ENCODE peak calls at places on chromosome 4, in six cellular contexts. Z is stimulated activated CD4-positive, alpha-beta T cell treated with anti-CD3 and anti-CD28 coated beads, Interleukin-1b, Interleukin-23, amount 100 ng/mL, for 24 hours; W is cardiac fibroblast; F is Daoy; O is posterior cingulate gyrus; K is left ventricle myocardium inferior. X is an unnamed sample.

GRCh38 chr4:136002316-136002715 is 1530.0 kb downstream of the PCDH18 start:
- DNase-seq in Z (no peak), W (no peak), F (no peak), O (no peak), K (no peak), X (no peak)

GRCh38 chr4:150072906-150073714 is 5.1 kb upstream of the DCLK2 start:
- DNase-seq in Z (no peak), W (peak; percentile 96), F (no peak), O (no peak), K (no peak), X (no peak)

GRCh38 chr4:35963383-35963782 is 280.9 kb downstream of the ARAP2 start:
- DNase-seq in Z (no peak), W (no peak), F (no peak), O (no peak), K (no peak), X (no peak)

GRCh38 chr4:135238940-135239339 is 1037.4 kb upstream of the PABPC4L start:
- DNase-seq in Z (no peak), W (no peak), F (no peak), O (no peak), K (no peak), X (no peak)

GRCh38 chr4:12724520-12724919 is 759.6 kb downstream of the RAB28 start:
- DNase-seq in Z (no peak), W (peak; percentile 23), F (no peak), O (no peak), K (no peak), X (no peak)

GRCh38 chr4:900073-900472 is 32.0 kb downstream of the GAK start:
- DNase-seq in Z (no peak), W (no peak), F (no peak), O (no peak), K (no peak), X (no peak)

GRCh38 chr4:117447925-117448324 is 362.5 kb upstream of the TRAM1L1 start:
- DNase-seq in Z (no peak), W (no peak), F (no peak), O (no peak), K (no peak), X (no peak)

GRCh38 chr4:157840630-157841029 is 332.2 kb downstream of the GASK1B start:
- DNase-seq in Z (no peak), W (no peak), F (no peak), O (no peak), K (no peak), X (no peak)

GRCh38 chr4:21415728-21416127 is 532.8 kb downstream of the KCNIP4 start:
- DNase-seq in Z (no peak), W (no peak), F (no peak), O (no peak), K (no peak), X (no peak)

GRCh38 chr4:152417648-152418047 is 118.2 kb downstream of the FBXW7 start:
- DNase-seq in Z (no peak), W (no peak), F (no peak), O (no peak), K (no peak), X (no peak)

GRCh38 chr4:879730-880079 is 52.4 kb downstream of the GAK start:
- DNase-seq in Z (peak; percentile 33), W (no peak), F (no peak), O (no peak), K (no peak), X (no peak)

GRCh38 chr4:93217423-93217822 is 611.1 kb upstream of the ATOH1 start:
- DNase-seq in Z (no peak), W (no peak), F (no peak), O (no peak), K (no peak), X (no peak)